ENCODE peak calls at places on chromosomes 1 and 21, in nine cellular contexts. Q, B, O, J, H, F, X, C and M are unnamed samples. For H3K4me1, the result is how much of the 10 kb centered on the place peaks cover.

GRCh38 chr1:233627376-233627775 is 13.5 kb downstream of the KCNK1 start:
- DNase-seq in O (peak), H (no peak), X (no peak), C (no peak), B (no peak), Q (peak), J (no peak), F (no peak), M (no peak)

GRCh38 chr1:220003585-220004299 is 42.6 kb downstream of the EPRS1 start:
- DNase-seq in J (no peak), Q (no peak), C (no peak), X (no peak), B (no peak), F (no peak), O (no peak), H (no peak), M (no peak)

GRCh38 chr1:228379165-228379460 is 27.5 kb downstream of the TRIM11 start:
- DNase-seq in J (no peak), B (no peak), F (no peak), O (no peak), C (peak), Q (peak), X (peak), H (no peak), M (peak)

GRCh38 chr1:12472798-12473551 is 145.0 kb downstream of the DHRS3 start:
- DNase-seq in H (no peak), Q (no peak), F (no peak), O (no peak), X (no peak), B (no peak), C (no peak), J (peak), M (no peak)

GRCh38 chr1:15220825-15221431 is 26.1 kb upstream of the FHAD1 start:
- DNase-seq in Q (no peak), J (no peak), X (no peak), O (no peak), F (no peak), C (no peak), B (peak), H (no peak), M (no peak)

GRCh38 chr1:51654000-51654399 is 37.1 kb downstream of the OSBPL9 start:
- DNase-seq in H (no peak), J (no peak), O (no peak), B (no peak), C (no peak), X (no peak), F (no peak), Q (no peak), M (no peak)

GRCh38 chr1:29586991-29587745 is 350.8 kb downstream of the PTPRU start:
- DNase-seq in F (no peak), O (peak), J (no peak), Q (no peak), C (no peak), B (no peak), H (no peak), X (no peak), M (no peak)

GRCh38 chr1:161200421-161200991 is 1.7 kb upstream of the ADAMTS4 start:
- DNase-seq in O (no peak), C (no peak), J (no peak), X (no peak), H (peak), F (no peak), B (no peak), Q (no peak), M (peak)

GRCh38 chr1:200183637-200184036 is 156.1 kb downstream of the NR5A2 start:
- DNase-seq in B (no peak), Q (no peak), J (no peak), H (no peak), O (peak), F (no peak), C (no peak), X (no peak), M (no peak)

DNA sequence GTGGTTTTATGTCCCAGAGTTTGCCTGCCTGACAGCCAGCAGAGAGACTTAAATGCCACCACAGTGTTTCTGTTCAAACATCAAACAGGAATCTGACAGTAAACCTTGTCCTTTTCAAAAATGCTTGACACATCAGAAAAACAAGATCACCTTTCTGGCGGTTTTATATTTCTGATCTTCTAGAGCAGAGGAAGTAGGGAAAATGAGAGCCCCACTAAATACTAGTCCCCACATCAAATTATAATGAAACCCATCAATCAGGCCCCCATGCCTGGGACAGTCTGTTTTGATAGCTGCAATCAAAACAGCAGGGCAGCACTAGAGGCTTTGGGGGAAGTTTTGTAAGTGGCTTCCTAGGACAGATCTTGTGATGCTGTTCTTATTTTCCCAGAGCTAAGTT is 129.3 kb downstream of the CNIH3 start:
- DNase-seq in X (no peak), J (no peak), F (no peak), C (no peak), O (no peak), B (no peak), H (no peak), Q (no peak), M (no peak)
- H3K27ac ChIP-seq in X (no peak), J (no peak), F (no peak), C (no peak), O (no peak), B (no peak), H (no peak), Q (no peak), M (no peak)

GRCh38 chr1:223741861-223742260 is 29.5 kb downstream of the CAPN2 start:
- DNase-seq in Q (peak), H (no peak), J (no peak), F (no peak), O (no peak), C (no peak), X (no peak), B (no peak), M (no peak)

GRCh38 chr1:223738465-223739365 is 26.4 kb downstream of the CAPN2 start:
- DNase-seq in H (no peak), C (peak), X (no peak), J (no peak), Q (no peak), O (no peak), B (no peak), F (peak), M (no peak)

GRCh38 chr1:223739366-223740057 is 27.2 kb downstream of the CAPN2 start:
- DNase-seq in J (no peak), B (no peak), H (no peak), C (no peak), F (peak), Q (no peak), X (no peak), O (no peak), M (no peak)

GRCh38 chr1:223745731-223746130 is 33.4 kb downstream of the CAPN2 start:
- DNase-seq in B (no peak), X (no peak), F (no peak), Q (no peak), H (no peak), J (no peak), O (no peak), C (no peak), M (no peak)

GRCh38 chr1:223742861-223743517 is 30.6 kb downstream of the CAPN2 start:
- DNase-seq in B (no peak), Q (no peak), J (no peak), H (no peak), C (no peak), O (no peak), F (no peak), X (no peak), M (no peak)
- H3K4me1 ChIP-seq in B (half or more), Q (under half), J (under half), H (under half), C (under half), O (under half), F (under half), X (under half), M (under half)

DNA sequence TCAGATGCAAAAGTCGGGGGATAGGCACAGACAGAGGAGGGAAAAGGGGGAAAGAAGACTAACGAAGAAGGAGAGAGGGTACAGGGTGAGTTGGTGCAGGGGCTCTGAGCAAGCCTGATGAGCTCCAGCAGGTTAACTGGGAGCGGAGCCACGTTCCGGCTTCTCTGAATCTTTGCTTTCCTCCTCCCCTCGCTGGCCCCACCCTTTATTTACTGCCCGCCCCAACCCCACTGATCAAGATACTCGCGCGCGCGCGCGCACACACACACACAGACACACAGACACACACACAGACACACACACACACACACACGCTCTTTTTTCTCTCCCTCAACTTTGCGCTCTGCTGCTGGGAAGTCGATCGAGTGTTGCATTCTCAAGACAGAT is at the start of gene GRIK1:
- DNase-seq in O (no peak), F (no peak), X (no peak), H (no peak), C (no peak), B (no peak), J (no peak), Q (peak), M (peak)
- H3K4me3 ChIP-seq in O (no peak), F (peak), X (peak), H (peak), C (no peak), B (peak), J (no peak), Q (peak), M (peak)

GRCh38 chr1:61338899-61339298 is 256.5 kb downstream of the NFIA start:
- DNase-seq in B (no peak), F (peak), J (no peak), Q (no peak), C (no peak), O (no peak), H (no peak), X (no peak), M (no peak)

GRCh38 chr1:61337471-61337870 is 255.1 kb downstream of the NFIA start:
- DNase-seq in F (no peak), Q (no peak), X (no peak), H (no peak), B (no peak), C (no peak), J (no peak), O (no peak), M (no peak)

GRCh38 chr1:61337037-61337436 is 254.7 kb downstream of the NFIA start:
- DNase-seq in J (no peak), C (peak), O (peak), B (no peak), H (no peak), F (no peak), Q (peak), X (no peak), M (no peak)

GRCh38 chr1:61341426-61341825 is 259.1 kb downstream of the NFIA start:
- DNase-seq in Q (no peak), J (no peak), X (no peak), H (no peak), B (no peak), F (no peak), O (no peak), C (no peak), M (peak)

DNA sequence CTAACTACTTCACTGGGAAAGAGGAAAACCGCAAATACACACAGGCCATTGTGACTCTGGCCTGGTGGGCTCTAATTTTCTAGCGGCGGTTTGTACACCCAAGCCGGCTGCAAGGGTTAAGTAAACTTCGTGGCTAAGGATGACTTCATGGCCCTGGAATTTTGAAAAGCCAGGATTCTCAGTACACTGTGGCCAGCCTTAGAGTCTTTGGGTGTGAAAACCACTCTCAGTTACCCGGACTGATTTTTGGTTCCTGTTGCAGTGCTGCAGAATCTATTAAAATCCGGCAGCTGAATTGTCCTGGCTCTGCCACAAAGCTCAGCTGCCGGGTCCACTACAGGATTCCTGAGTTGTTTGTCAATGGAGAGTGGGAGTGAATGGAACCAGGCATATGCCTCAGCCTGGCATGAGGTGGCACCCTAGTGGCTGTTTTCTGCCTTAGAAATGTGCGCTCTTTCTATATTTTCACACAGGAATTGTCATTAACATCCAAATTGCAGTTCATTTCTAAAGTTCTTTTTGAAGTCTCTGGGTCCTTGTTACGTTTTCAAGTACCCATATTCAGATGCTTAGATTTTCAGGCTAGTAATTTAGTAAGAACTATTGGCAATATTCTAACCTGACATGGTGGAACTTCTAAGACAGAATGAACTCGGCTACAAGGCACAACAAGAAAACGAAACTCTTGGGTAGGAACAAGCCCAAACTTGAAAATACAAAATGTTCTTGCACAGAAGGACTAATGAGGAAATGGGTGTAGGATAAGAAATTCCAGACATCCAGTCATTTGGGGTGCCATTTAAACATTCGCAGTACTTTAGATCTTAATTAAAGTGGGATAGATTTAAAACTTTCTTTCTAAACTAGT is 255.9 kb downstream of the NFIA start:
- DNase-seq in B (peak), F (peak), O (peak), J (no peak), Q (peak), C (peak), X (no peak), H (peak), M (peak)
- H3K27ac ChIP-seq in B (peak), F (peak), O (peak), J (no peak), Q (no peak), C (peak), X (peak), H (peak), M (peak)